ENCODE peak calls at places on chromosomes 3 and 15, in six cellular contexts. One of them, this sample, is unnamed.

GRCh38 chr15:79084308-79084968 is 6.1 kb downstream of the RASGRF1 start:
- DNase-seq in breast epithelium: no peak
- DNase-seq in stomach: no peak
- DNase-seq in transverse colon: no peak
- DNase-seq in sigmoid colon: no peak
- DNase-seq in spleen: no peak
- DNase-seq in this sample: no peak

GRCh38 chr15:51874751-51875644 is 45.5 kb downstream of the TMOD3 start:
- DNase-seq in breast epithelium: no peak
- DNase-seq in spleen: no peak
- DNase-seq in stomach: peak; percentile 31
- DNase-seq in transverse colon: peak; percentile 48
- DNase-seq in sigmoid colon: peak; percentile 67
- DNase-seq in this sample: peak; percentile 23

GRCh38 chr3:179512398-179512797 is 50.3 kb upstream of the ACTL6A start:
- DNase-seq in breast epithelium: no peak
- DNase-seq in stomach: no peak
- DNase-seq in sigmoid colon: no peak
- DNase-seq in transverse colon: no peak
- DNase-seq in spleen: no peak
- DNase-seq in this sample: no peak

GRCh38 chr15:59200560-59200959 is 6.1 kb upstream of the LDHAL6B start:
- DNase-seq in breast epithelium: no peak
- DNase-seq in transverse colon: no peak
- DNase-seq in sigmoid colon: no peak
- DNase-seq in spleen: no peak
- DNase-seq in stomach: no peak
- DNase-seq in this sample: no peak

GRCh38 chr3:15630646-15631350 is 29.3 kb downstream of the BTD start:
- DNase-seq in sigmoid colon: no peak
- DNase-seq in breast epithelium: no peak
- DNase-seq in stomach: no peak
- DNase-seq in spleen: no peak
- DNase-seq in transverse colon: no peak
- DNase-seq in this sample: no peak

GRCh38 chr3:12916159-12916558 is 74.8 kb upstream of the RPL32 start:
- DNase-seq in spleen: peak; percentile 88
- DNase-seq in transverse colon: peak; percentile 20
- DNase-seq in stomach: no peak
- DNase-seq in breast epithelium: no peak
- DNase-seq in sigmoid colon: no peak
- DNase-seq in this sample: no peak

GRCh38 chr3:152037304-152037703 is 163.9 kb downstream of the SUCNR1 start:
- DNase-seq in stomach: no peak
- DNase-seq in breast epithelium: no peak
- DNase-seq in sigmoid colon: no peak
- DNase-seq in spleen: no peak
- DNase-seq in transverse colon: no peak
- DNase-seq in this sample: no peak

GRCh38 chr15:77143191-77143590 is 72.3 kb upstream of the TSPAN3 start:
- DNase-seq in breast epithelium: no peak
- DNase-seq in sigmoid colon: no peak
- DNase-seq in stomach: no peak
- DNase-seq in spleen: no peak
- DNase-seq in transverse colon: no peak
- DNase-seq in this sample: no peak

GRCh38 chr3:155870945-155871745 is 695 bp downstream of the GMPS start:
- DNase-seq in spleen: peak; percentile 92
- DNase-seq in transverse colon: peak; percentile 64
- DNase-seq in stomach: peak; percentile 58
- DNase-seq in sigmoid colon: peak; percentile 82
- DNase-seq in breast epithelium: peak; percentile 34
- DNase-seq in this sample: peak; percentile 28

GRCh38 chr3:44048196-44048924 is 193.3 kb upstream of the TOPAZ1 start:
- DNase-seq in breast epithelium: no peak
- DNase-seq in transverse colon: no peak
- DNase-seq in spleen: no peak
- DNase-seq in sigmoid colon: no peak
- DNase-seq in stomach: no peak
- DNase-seq in this sample: no peak

GRCh38 chr3:103947062-103947461 is 1419.6 kb upstream of the ALCAM start:
- DNase-seq in stomach: no peak
- DNase-seq in spleen: no peak
- DNase-seq in sigmoid colon: no peak
- DNase-seq in transverse colon: no peak
- DNase-seq in breast epithelium: no peak
- DNase-seq in this sample: no peak

GRCh38 chr3:64321747-64322146 is 96.5 kb upstream of the PRICKLE2 start:
- DNase-seq in sigmoid colon: no peak
- DNase-seq in spleen: no peak
- DNase-seq in transverse colon: no peak
- DNase-seq in stomach: no peak
- DNase-seq in breast epithelium: no peak
- DNase-seq in this sample: no peak

GRCh38 chr3:195773956-195774537 is 37.7 kb downstream of the MUC4 start:
- DNase-seq in transverse colon: no peak
- DNase-seq in sigmoid colon: peak; percentile 46
- DNase-seq in stomach: no peak
- DNase-seq in spleen: peak; percentile 41
- DNase-seq in breast epithelium: no peak
- DNase-seq in this sample: no peak

GRCh38 chr3:106542101-106542769 is 673.4 kb upstream of the CBLB start:
- DNase-seq in spleen: no peak
- DNase-seq in sigmoid colon: no peak
- DNase-seq in transverse colon: no peak
- DNase-seq in breast epithelium: no peak
- DNase-seq in stomach: no peak
- DNase-seq in this sample: no peak

GRCh38 chr15:39198044-39198625 is 382.7 kb upstream of the THBS1 start:
- DNase-seq in breast epithelium: no peak
- DNase-seq in stomach: no peak
- DNase-seq in sigmoid colon: no peak
- DNase-seq in transverse colon: no peak
- DNase-seq in spleen: no peak
- DNase-seq in this sample: no peak

GRCh38 chr15:35309886-35310285 is 224.8 kb upstream of the NANOGP8 start:
- DNase-seq in sigmoid colon: no peak
- DNase-seq in transverse colon: no peak
- DNase-seq in stomach: no peak
- DNase-seq in breast epithelium: no peak
- DNase-seq in spleen: no peak
- DNase-seq in this sample: no peak

GRCh38 chr15:43527016-43527801 is 9.8 kb downstream of the MAP1A start:
- DNase-seq in spleen: no peak
- DNase-seq in transverse colon: no peak
- DNase-seq in stomach: no peak
- DNase-seq in breast epithelium: no peak
- DNase-seq in sigmoid colon: peak; percentile 32
- DNase-seq in this sample: no peak

GRCh38 chr3:146345900-146346299 is 95.0 kb upstream of the PLSCR4 start:
- DNase-seq in stomach: no peak
- DNase-seq in transverse colon: no peak
- DNase-seq in spleen: no peak
- DNase-seq in sigmoid colon: no peak
- DNase-seq in breast epithelium: no peak
- DNase-seq in this sample: no peak

GRCh38 chr3:21703291-21703690 is 47.7 kb downstream of the ZNF385D start:
- DNase-seq in breast epithelium: no peak
- DNase-seq in spleen: no peak
- DNase-seq in stomach: no peak
- DNase-seq in sigmoid colon: no peak
- DNase-seq in transverse colon: no peak
- DNase-seq in this sample: no peak

GRCh38 chr3:8595252-8595934 is 49.2 kb downstream of the SSUH2 start:
- DNase-seq in transverse colon: no peak
- DNase-seq in stomach: no peak
- DNase-seq in spleen: no peak
- DNase-seq in sigmoid colon: no peak
- DNase-seq in breast epithelium: no peak
- DNase-seq in this sample: peak; percentile 45

GRCh38 chr3:170322501-170323328 is 34.8 kb upstream of the SKIL start:
- DNase-seq in stomach: no peak
- DNase-seq in sigmoid colon: no peak
- DNase-seq in transverse colon: no peak
- DNase-seq in spleen: no peak
- DNase-seq in breast epithelium: no peak
- DNase-seq in this sample: no peak

GRCh38 chr15:75653347-75653913 is 5.7 kb downstream of the SNX33 start:
- DNase-seq in spleen: no peak
- DNase-seq in stomach: no peak
- DNase-seq in breast epithelium: no peak
- DNase-seq in transverse colon: no peak
- DNase-seq in sigmoid colon: peak; percentile 67
- DNase-seq in this sample: no peak

GRCh38 chr3:78791745-78792144 is 976.1 kb downstream of the ROBO1 start:
- DNase-seq in spleen: no peak
- DNase-seq in breast epithelium: no peak
- DNase-seq in stomach: no peak
- DNase-seq in sigmoid colon: no peak
- DNase-seq in transverse colon: no peak
- DNase-seq in this sample: no peak

GRCh38 chr3:12138044-12138443 is 20.7 kb downstream of the TIMP4 start:
- DNase-seq in transverse colon: peak; percentile 35
- DNase-seq in spleen: no peak
- DNase-seq in stomach: peak; percentile 33
- DNase-seq in breast epithelium: no peak
- DNase-seq in sigmoid colon: no peak
- DNase-seq in this sample: no peak

GRCh38 chr3:197456271-197457091 is 99.3 kb downstream of the BDH1 start:
- DNase-seq in transverse colon: peak; percentile 83
- DNase-seq in breast epithelium: peak; percentile 78
- DNase-seq in spleen: peak; percentile 88
- DNase-seq in stomach: peak; percentile 86
- DNase-seq in sigmoid colon: peak; percentile 95
- DNase-seq in this sample: peak; percentile 55

GRCh38 chr3:100209948-100210776 is 50.6 kb upstream of the TBC1D23 start:
- DNase-seq in breast epithelium: no peak
- DNase-seq in spleen: no peak
- DNase-seq in transverse colon: no peak
- DNase-seq in stomach: no peak
- DNase-seq in sigmoid colon: no peak
- DNase-seq in this sample: no peak

GRCh38 chr3:117408811-117409210 is 699.2 kb downstream of the TUSC7 start:
- DNase-seq in stomach: no peak
- DNase-seq in breast epithelium: no peak
- DNase-seq in spleen: no peak
- DNase-seq in transverse colon: no peak
- DNase-seq in sigmoid colon: no peak
- DNase-seq in this sample: no peak

GRCh38 chr3:71132995-71133730 is 450.4 kb downstream of the FOXP1 start:
- DNase-seq in breast epithelium: no peak
- DNase-seq in transverse colon: no peak
- DNase-seq in stomach: no peak
- DNase-seq in sigmoid colon: no peak
- DNase-seq in spleen: no peak
- DNase-seq in this sample: no peak

GRCh38 chr15:85793641-85794597 is 806 bp downstream of the KLHL25 start:
- DNase-seq in spleen: peak; percentile 90
- DNase-seq in sigmoid colon: no peak
- DNase-seq in stomach: peak; percentile 61
- DNase-seq in breast epithelium: peak; percentile 37
- DNase-seq in transverse colon: peak; percentile 53
- DNase-seq in this sample: peak; percentile 71

GRCh38 chr3:132083583-132084372 is 49.0 kb upstream of the CPNE4 start:
- DNase-seq in sigmoid colon: no peak
- DNase-seq in transverse colon: no peak
- DNase-seq in breast epithelium: no peak
- DNase-seq in spleen: no peak
- DNase-seq in stomach: no peak
- DNase-seq in this sample: no peak

GRCh38 chr3:42961633-42962032 is 17.5 kb upstream of the GASK1A start:
- DNase-seq in transverse colon: peak; percentile 37
- DNase-seq in spleen: no peak
- DNase-seq in breast epithelium: no peak
- DNase-seq in sigmoid colon: no peak
- DNase-seq in stomach: peak; percentile 29
- DNase-seq in this sample: peak; percentile 10

DNA sequence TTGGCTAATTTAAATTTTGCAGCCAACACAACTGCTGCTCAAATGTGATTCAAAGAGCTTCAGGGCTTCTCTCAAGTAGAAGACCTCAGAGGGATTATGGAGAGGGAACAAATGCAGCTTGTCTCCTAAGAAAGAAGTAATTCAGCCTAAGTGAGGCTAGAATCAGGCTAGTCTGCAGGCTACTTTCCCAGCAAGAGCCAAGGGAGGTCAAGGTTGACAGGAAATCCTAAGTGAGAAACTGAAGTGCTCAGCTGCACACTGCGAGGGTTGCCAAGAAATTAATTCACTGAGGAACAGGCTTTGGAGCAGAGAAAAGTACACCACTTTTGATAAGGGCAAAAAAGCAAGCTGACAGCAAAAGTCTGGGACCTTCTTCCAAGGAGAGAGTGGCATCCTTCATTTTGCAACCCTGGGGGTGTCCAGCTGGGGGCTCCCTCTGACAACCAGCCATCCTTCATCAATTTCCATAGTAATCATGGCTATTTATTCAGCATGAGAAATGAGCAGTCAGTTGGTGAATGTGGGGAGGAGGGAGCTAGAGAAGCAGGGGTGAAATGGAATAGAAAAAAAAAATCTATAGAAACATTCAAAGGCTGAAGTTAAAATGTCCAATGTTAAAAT is 646.4 kb upstream of the ADAMTS9 start:
- DNase-seq in stomach: no peak
- DNase-seq in transverse colon: no peak
- DNase-seq in spleen: no peak
- DNase-seq in sigmoid colon: no peak
- DNase-seq in breast epithelium: no peak
- DNase-seq in this sample: no peak
- TF ChIP-seq CTCF in stomach: no peak
- TF ChIP-seq CTCF in transverse colon: no peak
- TF ChIP-seq CTCF in spleen: no peak
- TF ChIP-seq CTCF in sigmoid colon: peak; percentile 19
- TF ChIP-seq CTCF in breast epithelium: no peak
- TF ChIP-seq CTCF in this sample: peak; percentile 23

GRCh38 chr3:17320266-17320665 is 422.2 kb downstream of the TBC1D5 start:
- DNase-seq in breast epithelium: no peak
- DNase-seq in stomach: no peak
- DNase-seq in sigmoid colon: no peak
- DNase-seq in spleen: no peak
- DNase-seq in transverse colon: no peak
- DNase-seq in this sample: no peak

GRCh38 chr3:17322106-17322793 is 420.2 kb downstream of the TBC1D5 start:
- DNase-seq in transverse colon: no peak
- DNase-seq in sigmoid colon: no peak
- DNase-seq in spleen: no peak
- DNase-seq in breast epithelium: no peak
- DNase-seq in stomach: no peak
- DNase-seq in this sample: no peak
- H3K27ac ChIP-seq in transverse colon: no peak overlapping the region
- H3K27ac ChIP-seq in sigmoid colon: no peak overlapping the region
- H3K27ac ChIP-seq in spleen: no peak overlapping the region
- H3K27ac ChIP-seq in breast epithelium: no peak overlapping the region
- H3K27ac ChIP-seq in stomach: no peak overlapping the region
- H3K27ac ChIP-seq in this sample: no peak overlapping the region

GRCh38 chr3:158644345-158644908 is at the start of gene GFM1:
- DNase-seq in spleen: peak; percentile 96
- DNase-seq in stomach: peak; percentile 95
- DNase-seq in transverse colon: peak; percentile 94
- DNase-seq in breast epithelium: peak; percentile 86
- DNase-seq in sigmoid colon: peak; percentile 96
- DNase-seq in this sample: peak; percentile 91
- TF ChIP-seq POLR2A in spleen: no peak
- TF ChIP-seq POLR2A in stomach: no peak
- TF ChIP-seq POLR2A in transverse colon: peak; percentile 65
- TF ChIP-seq POLR2A in breast epithelium: no peak
- TF ChIP-seq POLR2A in sigmoid colon: peak; percentile 10
- TF ChIP-seq POLR2A in this sample: peak; percentile 84

GRCh38 chr15:90895571-90896117 is 7.5 kb upstream of the MAN2A2 start:
- DNase-seq in transverse colon: no peak
- DNase-seq in spleen: peak; percentile 81
- DNase-seq in stomach: no peak
- DNase-seq in sigmoid colon: no peak
- DNase-seq in breast epithelium: no peak
- DNase-seq in this sample: no peak
- TF ChIP-seq CTCF in transverse colon: no peak
- TF ChIP-seq CTCF in spleen: peak; percentile 25
- TF ChIP-seq CTCF in stomach: no peak
- TF ChIP-seq CTCF in sigmoid colon: no peak
- TF ChIP-seq CTCF in breast epithelium: no peak
- TF ChIP-seq CTCF in this sample: no peak